ENCODE peak calls at places on chromosomes 4 and X, in nine cellular contexts. W, T, U, F, A, M, G, Z and Y are unnamed samples.
A peak's percentile ranks its signal among the peaks of the same experiment; 100 is the strongest.

GRCh38 chr4:101103381-101104142 is 243.8 kb downstream of the PPP3CA start:
- DNase-seq in W (peak; percentile 56), T (no peak), U (no peak), F (no peak), A (peak; percentile 27), M (no peak), G (peak; percentile 25), Z (no peak), Y (no peak)

GRCh38 chr4:123705419-123705818 is 308.8 kb downstream of the SPRY1 start:
- DNase-seq in W (no peak), T (no peak), U (no peak), F (no peak), A (no peak), M (no peak), G (no peak), Z (no peak), Y (no peak)

GRCh38 chrX:139802048-139802447 is 94.1 kb upstream of the MCF2 start:
- DNase-seq in W (no peak), T (no peak), U (no peak), F (no peak), A (no peak), M (no peak), G (no peak), Z (no peak), Y (no peak)

GRCh38 chrX:13898084-13898483 is 81.2 kb upstream of the GPM6B start:
- DNase-seq in W (no peak), T (no peak), U (peak; percentile 9), F (no peak), A (peak; percentile 77), M (peak; percentile 7), G (no peak), Z (no peak), Y (peak; percentile 17)

GRCh38 chrX:42615161-42615563 is 162.8 kb downstream of the PPP1R2C start:
- DNase-seq in W (no peak), T (no peak), U (no peak), F (peak; percentile 0), A (peak; percentile 44), M (no peak), G (no peak), Z (no peak), Y (no peak)

GRCh38 chr4:6109842-6110560 is 90.3 kb downstream of the JAKMIP1 start:
- DNase-seq in W (no peak), T (no peak), U (no peak), F (no peak), A (peak; percentile 92), M (no peak), G (no peak), Z (no peak), Y (no peak)

GRCh38 chr4:53605783-53606182 is 14.5 kb upstream of the LNX1 start:
- DNase-seq in W (no peak), T (no peak), U (no peak), F (no peak), A (no peak), M (no peak), G (no peak), Z (no peak), Y (no peak)

GRCh38 chr4:99490286-99490685 is 20.5 kb upstream of the C4orf17 start:
- DNase-seq in W (no peak), T (no peak), U (no peak), F (no peak), A (no peak), M (no peak), G (no peak), Z (no peak), Y (no peak)

GRCh38 chrX:13281289-13281688 is 38.6 kb downstream of the ATXN3L start:
- DNase-seq in W (no peak), T (no peak), U (no peak), F (no peak), A (no peak), M (no peak), G (no peak), Z (no peak), Y (no peak)

GRCh38 chrX:110665636-110666035 is 130.0 kb downstream of the CHRDL1 start:
- DNase-seq in W (no peak), T (no peak), U (peak; percentile 29), F (peak; percentile 1), A (peak; percentile 69), M (peak; percentile 24), G (peak; percentile 36), Z (peak; percentile 0), Y (peak; percentile 11)

GRCh38 chr4:47011189-47011518 is 17.8 kb upstream of the GABRA4 start:
- DNase-seq in W (no peak), T (no peak), U (no peak), F (no peak), A (no peak), M (no peak), G (no peak), Z (no peak), Y (no peak)

GRCh38 chr4:47010347-47011188 is 17.2 kb upstream of the GABRA4 start:
- DNase-seq in W (no peak), T (no peak), U (no peak), F (no peak), A (no peak), M (peak; percentile 6), G (no peak), Z (no peak), Y (no peak)

GRCh38 chr4:65437102-65437501 is 233.2 kb downstream of the EPHA5 start:
- DNase-seq in W (no peak), T (no peak), U (no peak), F (no peak), A (no peak), M (no peak), G (no peak), Z (no peak), Y (no peak)

GRCh38 chr4:6263541-6264540 is 5.8 kb upstream of the WFS1 start:
- DNase-seq in W (no peak), T (no peak), U (peak; percentile 50), F (no peak), A (peak; percentile 68), M (peak; percentile 36), G (peak; percentile 46), Z (no peak), Y (no peak)

GRCh38 chr4:3257691-3258482 is 8.9 kb downstream of the MSANTD1 start:
- DNase-seq in W (peak; percentile 65), T (no peak), U (peak; percentile 12), F (no peak), A (no peak), M (peak; percentile 27), G (no peak), Z (no peak), Y (no peak)

GRCh38 chrX:65871671-65872311 is 168.1 kb downstream of the VSIG4 start:
- DNase-seq in W (no peak), T (no peak), U (no peak), F (no peak), A (peak; percentile 61), M (no peak), G (no peak), Z (no peak), Y (no peak)

GRCh38 chr4:184911310-184911709 is 85.5 kb upstream of the ACSL1 start:
- DNase-seq in W (no peak), T (no peak), U (peak; percentile 24), F (no peak), A (no peak), M (no peak), G (no peak), Z (no peak), Y (no peak)

GRCh38 chrX:40153335-40154221 is 55.8 kb upstream of the BCOR start:
- DNase-seq in W (peak; percentile 79), T (peak; percentile 50), U (no peak), F (peak; percentile 58), A (peak; percentile 39), M (no peak), G (peak; percentile 88), Z (peak; percentile 17), Y (no peak)

GRCh38 chrX:40167240-40168182 is 69.8 kb upstream of the BCOR start:
- DNase-seq in W (no peak), T (no peak), U (no peak), F (no peak), A (peak; percentile 85), M (no peak), G (peak; percentile 65), Z (no peak), Y (no peak)

GRCh38 chr4:161208564-161208963 is 955.2 kb downstream of the FSTL5 start:
- DNase-seq in W (no peak), T (no peak), U (no peak), F (no peak), A (no peak), M (no peak), G (no peak), Z (no peak), Y (no peak)

GRCh38 chr4:100165809-100166208 is 24.5 kb downstream of the DDIT4L start:
- DNase-seq in W (no peak), T (no peak), U (no peak), F (no peak), A (no peak), M (no peak), G (no peak), Z (no peak), Y (no peak)

GRCh38 chr4:169098054-169098896 is 88.2 kb upstream of the CBR4 start:
- DNase-seq in W (no peak), T (no peak), U (peak; percentile 49), F (no peak), A (no peak), M (no peak), G (no peak), Z (no peak), Y (no peak)

GRCh38 chr4:150068300-150068699 is 9.9 kb upstream of the DCLK2 start:
- DNase-seq in W (no peak), T (no peak), U (no peak), F (no peak), A (no peak), M (no peak), G (no peak), Z (no peak), Y (no peak)

GRCh38 chr4:150501019-150501727 is 80.8 kb upstream of the MAB21L2 start:
- DNase-seq in W (no peak), T (no peak), U (peak; percentile 82), F (no peak), A (no peak), M (peak; percentile 84), G (no peak), Z (no peak), Y (no peak)

GRCh38 chr4:26839534-26839951 is 21.1 kb upstream of the STIM2 start:
- DNase-seq in W (no peak), T (no peak), U (no peak), F (no peak), A (no peak), M (no peak), G (peak; percentile 38), Z (no peak), Y (no peak)

GRCh38 chr4:20618729-20619128 is 81.5 kb upstream of the PACRGL start:
- DNase-seq in W (no peak), T (no peak), U (no peak), F (no peak), A (peak; percentile 47), M (no peak), G (no peak), Z (no peak), Y (no peak)

GRCh38 chr4:141810702-141811365 is 174.5 kb downstream of the IL15 start:
- DNase-seq in W (no peak), T (no peak), U (no peak), F (no peak), A (no peak), M (no peak), G (no peak), Z (no peak), Y (no peak)

GRCh38 chr4:147749811-147750321 is 18.0 kb downstream of the ARHGAP10 start:
- DNase-seq in W (no peak), T (no peak), U (no peak), F (no peak), A (no peak), M (no peak), G (peak; percentile 39), Z (no peak), Y (no peak)

GRCh38 chr4:152427971-152428370 is 107.9 kb downstream of the FBXW7 start:
- DNase-seq in W (no peak), T (no peak), U (no peak), F (no peak), A (no peak), M (no peak), G (no peak), Z (no peak), Y (no peak)

GRCh38 chrX:110213183-110213582 is 104.7 kb downstream of the AMMECR1 start:
- DNase-seq in W (no peak), T (no peak), U (no peak), F (no peak), A (no peak), M (no peak), G (no peak), Z (no peak), Y (no peak)

GRCh38 chr4:25993564-25994185 is 79.7 kb downstream of the SMIM20 start:
- DNase-seq in W (no peak), T (no peak), U (no peak), F (peak; percentile 18), A (peak; percentile 97), M (peak; percentile 7), G (no peak), Z (no peak), Y (no peak)